ENCODE peak calls at places on chromosomes 3 and 15, in eight cellular contexts. Z is stomach, X is right lobe of liver, Q is IMR-90, H is A549, B is endothelial cell of umbilical vein, S is upper lobe of left lung, N is testis. G is an unnamed sample.

GRCh38 chr3:51669241-51670052 is 1.6 kb upstream of the TEX264 start:
- DNase-seq in S (peak; percentile 92), N (peak; percentile 94), H (peak; percentile 66), X (peak; percentile 88), Z (peak; percentile 95), B (peak; percentile 86), Q (peak; percentile 80), G (peak; percentile 94)

GRCh38 chr15:74134387-74135027 is 4.1 kb downstream of the ISLR2 start:
- DNase-seq in X (peak; percentile 79), B (peak; percentile 41), N (peak; percentile 60), H (no peak), Z (peak; percentile 53), S (peak; percentile 53), Q (peak; percentile 23), G (peak; percentile 73)

GRCh38 chr3:59422312-59422711 is 372.5 kb upstream of the CFAP20DC start:
- DNase-seq in H (no peak), S (no peak), N (no peak), B (no peak), X (no peak), Z (no peak), Q (peak; percentile 94), G (no peak)

GRCh38 chr3:17355591-17355990 is 386.8 kb downstream of the TBC1D5 start:
- DNase-seq in S (no peak), Z (no peak), N (no peak), B (no peak), Q (no peak), H (no peak), X (no peak), G (no peak)

GRCh38 chr3:58556761-58557181 is 19.8 kb upstream of the ACOX2 start:
- DNase-seq in H (no peak), Z (no peak), X (no peak), B (no peak), Q (no peak), N (no peak), S (peak; percentile 10), G (no peak)

GRCh38 chr15:42650208-42651066 is 75.0 kb downstream of the STARD9 start:
- DNase-seq in N (peak; percentile 84), Q (peak; percentile 88), X (peak; percentile 42), Z (peak; percentile 57), S (peak; percentile 58), H (peak; percentile 39), B (peak; percentile 87), G (peak; percentile 78)

GRCh38 chr15:69244798-69245197 is 53.9 kb upstream of the PAQR5 start:
- DNase-seq in B (no peak), S (no peak), X (no peak), H (no peak), N (no peak), Q (peak; percentile 37), Z (no peak), G (no peak)

GRCh38 chr3:4907050-4907449 is 72.2 kb upstream of the BHLHE40 start:
- DNase-seq in N (no peak), H (no peak), X (no peak), Z (no peak), S (no peak), B (no peak), Q (no peak), G (no peak)

GRCh38 chr3:23807161-23808015 is 1.6 kb downstream of the UBE2E1 start:
- DNase-seq in Z (no peak), Q (peak; percentile 51), N (peak; percentile 42), S (peak; percentile 21), H (no peak), B (no peak), X (no peak), G (no peak)

GRCh38 chr15:65082303-65082958 is 5.9 kb downstream of the KBTBD13 start:
- DNase-seq in S (peak; percentile 58), Z (no peak), X (no peak), Q (no peak), H (no peak), B (no peak), N (no peak), G (no peak)

GRCh38 chr3:143814358-143814968 is 33.8 kb downstream of the SLC9A9 start:
- DNase-seq in Z (no peak), X (no peak), H (no peak), Q (no peak), B (no peak), N (no peak), S (no peak), G (no peak)

GRCh38 chr3:63684081-63684480 is 31.6 kb downstream of the SNTN start:
- DNase-seq in H (no peak), Q (no peak), S (no peak), N (no peak), Z (no peak), B (no peak), X (no peak), G (no peak)

GRCh38 chr3:123644358-123644757 is 59.5 kb upstream of the HACD2 start:
- DNase-seq in Q (no peak), N (no peak), H (no peak), Z (no peak), X (no peak), B (no peak), S (no peak), G (no peak)

GRCh38 chr15:99929266-99929665 is 196.0 kb upstream of the LYSMD4 start:
- DNase-seq in Q (no peak), X (no peak), S (no peak), B (no peak), Z (no peak), H (no peak), N (no peak), G (no peak)

GRCh38 chr15:44670087-44670945 is 6.9 kb upstream of the SPG11 start:
- DNase-seq in Z (no peak), X (no peak), S (no peak), Q (no peak), N (no peak), B (no peak), H (no peak), G (no peak)

GRCh38 chr3:60081381-60082095 is 1031.7 kb upstream of the CFAP20DC start:
- DNase-seq in X (no peak), N (no peak), B (no peak), H (no peak), S (no peak), Z (no peak), Q (no peak), G (no peak)

GRCh38 chr15:64216722-64217428 is 54.1 kb upstream of the PPIB start:
- DNase-seq in Q (no peak), Z (no peak), S (no peak), B (peak; percentile 77), H (no peak), N (peak; percentile 90), X (peak; percentile 83), G (peak; percentile 82)

GRCh38 chr15:68930268-68931022 is at the start of gene SPESP1:
- DNase-seq in X (peak; percentile 28), S (peak; percentile 45), N (peak; percentile 80), Z (peak; percentile 49), H (no peak), B (peak; percentile 73), Q (peak; percentile 62), G (peak; percentile 58)

GRCh38 chr3:163476179-163476578 is 1602.1 kb downstream of the SI start:
- DNase-seq in S (no peak), H (no peak), X (no peak), Z (no peak), N (no peak), B (no peak), Q (no peak), G (no peak)

GRCh38 chr3:4222574-4222973 is 80.6 kb upstream of the SETMAR start:
- DNase-seq in B (no peak), X (no peak), Q (no peak), H (no peak), N (no peak), S (no peak), Z (no peak), G (no peak)

DNA sequence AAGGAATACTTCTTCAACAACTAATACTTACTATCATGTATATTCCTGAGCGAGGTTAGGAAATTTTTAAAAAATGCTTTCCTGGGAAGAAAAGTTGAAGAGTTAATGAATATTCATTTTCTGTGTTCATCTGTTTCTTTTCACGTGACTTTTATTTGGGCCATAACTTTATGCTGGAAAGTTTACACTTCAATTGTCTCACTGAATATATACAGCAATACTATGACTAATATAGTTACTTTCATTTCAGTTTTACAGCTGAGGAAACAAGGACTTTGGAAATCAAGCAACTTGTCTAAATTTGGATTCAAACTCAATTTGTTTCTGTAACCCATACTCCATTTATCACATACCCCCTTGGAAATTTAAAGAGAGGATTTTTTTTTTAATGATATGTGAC is 894.2 kb downstream of the ROBO1 start:
- DNase-seq in S (no peak), B (peak; percentile 37), Q (peak; percentile 51), Z (no peak), H (no peak), N (no peak), X (no peak), G (no peak)
- H3K4me3 ChIP-seq in S (no peak overlapping the region), B (no peak overlapping the region), Q (no peak overlapping the region), Z (no peak overlapping the region), H (no peak overlapping the region), N (no peak overlapping the region), X (no peak overlapping the region), G (no peak overlapping the region)

DNA sequence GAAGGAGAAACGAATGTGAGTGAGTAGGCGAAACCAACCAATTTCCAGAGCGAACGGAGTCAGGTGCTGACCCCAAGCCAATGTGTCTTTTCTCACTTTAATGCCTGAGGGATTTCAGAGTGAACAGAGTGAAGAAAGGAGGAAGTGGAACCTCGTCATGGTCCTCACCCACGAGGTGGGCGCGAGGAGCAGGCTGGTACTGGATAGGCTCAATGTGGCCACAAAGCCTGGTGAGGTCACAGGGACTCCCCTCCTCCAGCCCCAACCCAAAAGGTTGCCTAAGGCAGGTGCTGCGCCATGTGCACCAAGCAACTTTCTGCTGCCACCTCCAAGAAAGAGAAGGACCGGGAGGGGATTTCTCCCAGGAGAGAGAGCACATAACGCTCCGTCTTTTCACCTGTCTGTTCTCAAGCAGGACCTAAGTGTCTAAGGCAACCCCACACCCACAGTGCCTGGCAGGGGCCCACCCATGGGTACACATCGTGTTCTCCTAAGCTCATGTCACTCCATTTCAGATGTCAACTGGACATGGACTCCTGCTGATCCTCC is 3.8 kb downstream of the NRROS start:
- DNase-seq in B (no peak), S (peak; percentile 76), H (no peak), Z (no peak), Q (no peak), N (peak; percentile 37), X (peak; percentile 55), G (peak; percentile 59)
- TF ChIP-seq POLR2A in B (no peak), S (no peak), H (no peak), Z (no peak), Q (no peak), N (no peak), X (no peak), G (no peak)

GRCh38 chr15:38254065-38254883 is 1.6 kb downstream of the SPRED1 start:
- DNase-seq in X (peak; percentile 28), B (peak; percentile 75), H (peak; percentile 31), Z (peak; percentile 53), N (peak; percentile 81), S (peak; percentile 78), Q (peak; percentile 68), G (peak; percentile 45)
- H3K27ac ChIP-seq in X (peak overlapping the region; percentile 89), B (peak overlapping the region; percentile 69), H (peak overlapping the region; percentile 97), Z (peak overlapping the region; percentile 97), N (peak overlapping the region; percentile 97), S (peak overlapping the region; percentile 100), Q (peak overlapping the region; percentile 98), G (peak overlapping the region; percentile 99)

GRCh38 chr3:62318752-62319569 is 54.4 kb downstream of the FEZF2 start:
- DNase-seq in B (peak; percentile 81), Z (peak; percentile 69), S (peak; percentile 76), H (peak; percentile 38), Q (peak; percentile 79), X (peak; percentile 70), N (peak; percentile 94), G (peak; percentile 84)
- H3K4me3 ChIP-seq in B (peak overlapping the region; percentile 81), Z (peak overlapping the region; percentile 55), S (peak overlapping the region; percentile 57), H (peak overlapping the region; percentile 68), Q (peak overlapping the region; percentile 78), X (peak overlapping the region; percentile 60), N (peak overlapping the region; percentile 74), G (peak overlapping the region; percentile 51)

GRCh38 chr3:15427182-15427880 is at the start of the genes EAF1 and METTL6:
- DNase-seq in B (peak; percentile 72), H (peak; percentile 94), Z (peak; percentile 85), X (peak; percentile 82), N (peak; percentile 92), S (peak; percentile 89), Q (peak; percentile 74), G (peak; percentile 87)
- TF ChIP-seq POLR2A in B (peak; percentile 66), H (peak; percentile 49), Z (no peak), X (peak; percentile 35), N (no peak), S (no peak), Q (peak; percentile 75), G (no peak)